ENCODE peak calls at places on chromosomes 4 and X, in nine cellular contexts. O is suprapubic skin, K is ovary, P is A549, U is gastrocnemius medialis, N is AG10803, A is mucosa of descending colon, L is SK-N-SH, V is tibial artery. X is an unnamed sample.
A peak's percentile ranks its signal among the peaks of the same experiment; 100 is the strongest.

GRCh38 chrX:119093991-119094741 is 21.4 kb downstream of the CT47C1 start:
- DNase-seq in A (no peak), P (peak; percentile 37), N (no peak), K (no peak), O (no peak), V (no peak), L (no peak), U (no peak), X (peak; percentile 61)

GRCh38 chr4:56861365-56861764 is 39.9 kb upstream of the SPINK2 start:
- DNase-seq in K (no peak), L (no peak), N (no peak), V (no peak), A (no peak), P (no peak), U (no peak), O (no peak), X (no peak)

GRCh38 chr4:76803522-76803921 is 94.4 kb downstream of the SOWAHB start:
- DNase-seq in O (no peak), V (no peak), L (no peak), N (peak; percentile 97), K (peak; percentile 63), U (no peak), P (peak; percentile 24), A (no peak), X (peak; percentile 84)

GRCh38 chr4:10160280-10160856 is 43.8 kb upstream of the WDR1 start:
- DNase-seq in V (no peak), A (no peak), U (no peak), O (no peak), P (peak; percentile 13), L (no peak), N (peak; percentile 47), K (no peak), X (peak; percentile 21)

GRCh38 chrX:13471269-13471668 is 98.1 kb upstream of the EGFL6 start:
- DNase-seq in V (no peak), P (no peak), A (no peak), U (no peak), O (no peak), N (no peak), L (no peak), K (no peak), X (no peak)

GRCh38 chr4:87058272-87059073 is 123.7 kb downstream of the AFF1 start:
- DNase-seq in U (peak; percentile 46), V (no peak), K (no peak), O (no peak), N (no peak), A (no peak), P (peak; percentile 10), L (no peak), X (no peak)

GRCh38 chr4:140856692-140857091 is 100.5 kb upstream of the TBC1D9 start:
- DNase-seq in O (no peak), P (peak; percentile 3), K (peak; percentile 20), N (peak; percentile 50), A (no peak), V (no peak), L (no peak), U (no peak), X (peak; percentile 74)

GRCh38 chr4:147822128-147822527 is 90.2 kb downstream of the ARHGAP10 start:
- DNase-seq in K (peak; percentile 96), V (peak; percentile 92), U (peak; percentile 94), A (no peak), O (peak; percentile 88), P (peak; percentile 7), L (no peak), N (peak; percentile 90), X (peak; percentile 88)

GRCh38 chr4:159002950-159003349 is 99.9 kb upstream of the RAPGEF2 start:
- DNase-seq in P (no peak), O (no peak), N (peak; percentile 32), A (no peak), L (no peak), K (no peak), V (no peak), U (no peak), X (peak; percentile 74)

GRCh38 chrX:111013778-111014455 is 82.1 kb upstream of the PAK3 start:
- DNase-seq in O (no peak), U (no peak), V (no peak), L (no peak), N (no peak), A (no peak), K (no peak), P (no peak), X (no peak)

GRCh38 chr4:185637162-185637875 is 102.0 kb upstream of the PDLIM3 start:
- DNase-seq in U (no peak), N (no peak), K (no peak), V (no peak), L (no peak), O (no peak), A (no peak), P (no peak), X (peak; percentile 2)

GRCh38 chr4:39770471-39770870 is 72.5 kb downstream of the UBE2K start:
- DNase-seq in V (no peak), L (no peak), N (no peak), A (no peak), K (no peak), P (no peak), U (no peak), O (no peak), X (no peak)

GRCh38 chrX:69156638-69157037 is 8.6 kb downstream of the PJA1 start:
- DNase-seq in O (no peak), U (no peak), P (no peak), L (peak; percentile 1), V (no peak), K (peak; percentile 8), N (no peak), A (no peak), X (no peak)

GRCh38 chr4:168199262-168199957 is 107.1 kb downstream of the ANXA10 start:
- DNase-seq in A (no peak), P (no peak), U (no peak), V (no peak), N (no peak), K (no peak), O (no peak), L (no peak), X (no peak)

GRCh38 chr4:171035909-171036308 is 777.3 kb upstream of the GALNTL6 start:
- DNase-seq in A (no peak), U (no peak), O (no peak), K (no peak), P (no peak), N (no peak), V (no peak), L (no peak), X (no peak)

GRCh38 chrX:3231766-3232165 is 114.7 kb downstream of the MXRA5 start:
- DNase-seq in U (no peak), N (peak; percentile 67), L (no peak), O (no peak), K (no peak), P (no peak), V (no peak), A (no peak), X (no peak)

GRCh38 chrX:150352581-150352980 is 10.5 kb upstream of the MAMLD1 start:
- DNase-seq in O (no peak), N (no peak), P (no peak), A (no peak), K (no peak), U (no peak), L (no peak), V (no peak), X (no peak)

GRCh38 chr4:176002007-176002623 is 63.5 kb upstream of the WDR17 start:
- DNase-seq in N (peak; percentile 6), V (no peak), L (peak; percentile 47), O (no peak), U (peak; percentile 2), A (no peak), K (no peak), P (peak; percentile 17), X (no peak)

GRCh38 chr4:125928652-125929051 is 613.9 kb downstream of the FAT4 start:
- DNase-seq in V (no peak), K (no peak), O (no peak), U (no peak), A (no peak), P (no peak), N (no peak), L (no peak), X (no peak)

GRCh38 chr4:121822796-121823504 is 733 bp downstream of the CCNA2 start:
- DNase-seq in P (peak; percentile 25), O (no peak), U (no peak), V (peak; percentile 22), N (no peak), K (no peak), A (peak; percentile 66), L (peak; percentile 54), X (no peak)

DNA sequence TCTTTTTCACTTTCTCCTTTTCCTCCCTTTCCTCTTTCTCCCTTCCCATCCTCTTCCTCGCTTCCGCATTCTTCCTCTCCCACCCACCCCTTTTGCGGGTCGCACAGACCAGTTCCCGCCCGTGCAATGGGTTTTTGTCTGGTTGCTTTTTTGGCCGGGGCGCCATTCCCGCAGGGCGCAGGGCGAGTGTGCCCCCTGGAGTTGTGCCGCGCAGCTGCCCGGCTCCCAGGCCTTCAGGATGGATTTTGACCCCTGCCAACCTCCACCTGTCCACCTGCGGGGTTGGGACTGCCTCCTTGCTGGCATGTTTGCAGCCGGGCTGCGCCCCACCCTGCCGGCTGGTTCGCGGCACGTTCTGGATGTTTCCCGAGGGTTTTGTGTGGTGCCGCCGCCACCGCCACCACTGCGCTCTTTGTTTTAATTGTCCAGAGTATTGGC is 578 bp upstream of the SEL1L3 start:
- DNase-seq in U (no peak), P (peak; percentile 27), O (no peak), A (peak; percentile 92), V (no peak), N (no peak), K (no peak), L (peak; percentile 57), X (no peak)
- TF ChIP-seq CTCF in U (no peak), P (peak; percentile 33), O (no peak), A (peak; percentile 53), V (no peak), N (peak; percentile 24), K (no peak), L (peak; percentile 40), X (no peak)

GRCh38 chrX:123764967-123765871 is 32.4 kb upstream of the THOC2 start:
- DNase-seq in U (peak; percentile 56), V (peak; percentile 84), O (peak; percentile 87), L (peak; percentile 89), P (peak; percentile 91), N (peak; percentile 86), A (peak; percentile 90), K (peak; percentile 85), X (peak; percentile 80)
- H3K4me3 ChIP-seq in U (peak overlapping the region; percentile 47), V (peak overlapping the region; percentile 43), O (peak overlapping the region; percentile 39), L (peak overlapping the region; percentile 53), P (peak overlapping the region; percentile 46), N (peak overlapping the region; percentile 57), A (no peak overlapping the region), K (peak overlapping the region; percentile 28), X (peak overlapping the region; percentile 43)

DNA sequence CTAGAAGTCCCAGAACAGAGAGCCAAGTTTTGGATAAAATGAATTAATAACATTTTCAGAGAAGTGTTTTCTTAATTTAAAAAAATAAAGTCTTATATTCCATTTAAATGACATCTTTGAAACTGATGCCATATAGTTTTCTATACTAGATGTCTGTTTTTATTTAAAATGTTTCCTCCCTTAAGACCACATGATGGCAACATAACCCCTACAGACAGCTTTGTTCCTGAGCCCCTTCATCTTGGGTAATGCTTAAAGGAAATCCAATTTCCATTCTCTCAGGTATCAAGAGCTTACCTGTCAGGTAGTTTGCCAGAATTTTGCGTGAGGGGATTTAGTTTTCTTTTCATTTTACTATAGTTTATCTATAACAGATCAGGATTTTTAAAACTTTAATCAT is 181.4 kb upstream of the UGT8 start:
- DNase-seq in P (no peak), O (no peak), N (no peak), L (peak; percentile 3), K (no peak), U (no peak), A (no peak), V (no peak), X (no peak)
- TF ChIP-seq CTCF in P (no peak), O (no peak), N (no peak), L (no peak), K (no peak), U (no peak), A (no peak), V (no peak), X (no peak)

GRCh38 chr4:138242830-138243149 is 641 bp upstream of the SLC7A11 start:
- DNase-seq in K (no peak), O (no peak), V (no peak), U (no peak), L (no peak), A (no peak), P (no peak), N (no peak), X (peak; percentile 38)
- H3K4me3 ChIP-seq in K (peak overlapping the region; percentile 1), O (peak overlapping the region; percentile 37), V (peak overlapping the region; percentile 40), U (no peak overlapping the region), L (peak overlapping the region; percentile 51), A (no peak overlapping the region), P (peak overlapping the region; percentile 27), N (peak overlapping the region; percentile 42), X (peak overlapping the region; percentile 65)